ENCODE peak calls at places on chromosomes 13 and 19, in seven cellular contexts. T is H1, Y is IMR-90, M is mesendoderm, A is mesenchymal stem cell, D is H9, K is trophoblast cell. S is an unnamed sample.

GRCh38 chr19:16363133-16363851 is 38.7 kb downstream of the KLF2 start:
- DNase-seq in T (no peak), Y (no peak), M (peak), A (no peak), D (no peak), K (no peak), S (no peak)

GRCh38 chr13:113855012-113855921 is 8.6 kb downstream of the GAS6 start:
- DNase-seq in T (no peak), Y (no peak), M (no peak), A (no peak), D (peak), K (no peak), S (no peak)

GRCh38 chr13:113770441-113770840 is 11.4 kb downstream of the TMEM255B start:
- DNase-seq in T (no peak), Y (no peak), M (no peak), A (no peak), D (no peak), K (no peak), S (no peak)

GRCh38 chr19:49119411-49120324 is at the start of gene PPFIA3:
- DNase-seq in T (no peak), Y (peak), M (peak), A (peak), D (peak), K (peak), S (peak)

GRCh38 chr19:45087531-45087930 is 5.4 kb upstream of the PPP1R37 start:
- DNase-seq in T (no peak), Y (no peak), M (no peak), A (no peak), D (no peak), K (no peak), S (no peak)

GRCh38 chr19:38224014-38224862 is at the start of gene DPF1:
- DNase-seq in T (no peak), Y (peak), M (peak), A (peak), D (peak), K (peak), S (peak)

GRCh38 chr19:16118489-16119033 is 6.9 kb downstream of the RAB8A start:
- DNase-seq in T (no peak), Y (no peak), M (no peak), A (no peak), D (no peak), K (peak), S (no peak)

GRCh38 chr13:26727633-26728032 is 33.0 kb downstream of the GPR12 start:
- DNase-seq in T (no peak), Y (no peak), M (no peak), A (no peak), D (no peak), K (no peak), S (no peak)

GRCh38 chr19:37977992-37978391 is 71.0 kb downstream of the SIPA1L3 start:
- DNase-seq in T (no peak), Y (peak), M (no peak), A (peak), D (no peak), K (no peak), S (no peak)

GRCh38 chr13:93547886-93548285 is 321.3 kb downstream of the GPC6 start:
- DNase-seq in T (no peak), Y (no peak), M (no peak), A (peak), D (no peak), K (no peak), S (no peak)

GRCh38 chr13:91184244-91184926 is 163.1 kb upstream of the MIR17HG start:
- DNase-seq in T (no peak), Y (no peak), M (no peak), A (peak), D (no peak), K (no peak), S (no peak)

GRCh38 chr13:33207616-33207964 is 78.0 kb downstream of the STARD13 start:
- DNase-seq in T (no peak), Y (peak), M (no peak), A (peak), D (no peak), K (peak), S (no peak)

GRCh38 chr19:13302521-13303270 is 152.5 kb downstream of the IER2 start:
- DNase-seq in T (no peak), Y (no peak), M (peak), A (no peak), D (no peak), K (no peak), S (no peak)

GRCh38 chr19:3149526-3150505 is 14.0 kb downstream of the GNA15 start:
- DNase-seq in T (no peak), Y (no peak), M (no peak), A (no peak), D (no peak), K (no peak), S (no peak)

GRCh38 chr19:3151563-3152430 is 16.0 kb downstream of the GNA15 start:
- DNase-seq in T (no peak), Y (no peak), M (no peak), A (peak), D (no peak), K (no peak), S (no peak)

GRCh38 chr19:3153286-3154230 is 17.7 kb downstream of the GNA15 start:
- DNase-seq in T (no peak), Y (no peak), M (no peak), A (no peak), D (no peak), K (no peak), S (no peak)

GRCh38 chr19:3150739-3151329 is 15.0 kb downstream of the GNA15 start:
- DNase-seq in T (no peak), Y (no peak), M (no peak), A (no peak), D (no peak), K (no peak), S (no peak)

GRCh38 chr19:3152431-3152780 is 16.6 kb downstream of the GNA15 start:
- DNase-seq in T (no peak), Y (no peak), M (no peak), A (no peak), D (no peak), K (no peak), S (no peak)
- H3K23ac ChIP-seq in T (no peak), Y (no peak), M (no peak), A (no peak), D (no peak), K (no peak), S (no peak)

GRCh38 chr13:110799246-110800236 is 86.0 kb downstream of the ING1 start:
- DNase-seq in T (no peak), Y (peak), M (no peak), A (peak), D (no peak), K (no peak), S (no peak)
- H3K23ac ChIP-seq in T (no peak), Y (peak), M (no peak), A (no peak), D (no peak), K (no peak), S (no peak)

DNA sequence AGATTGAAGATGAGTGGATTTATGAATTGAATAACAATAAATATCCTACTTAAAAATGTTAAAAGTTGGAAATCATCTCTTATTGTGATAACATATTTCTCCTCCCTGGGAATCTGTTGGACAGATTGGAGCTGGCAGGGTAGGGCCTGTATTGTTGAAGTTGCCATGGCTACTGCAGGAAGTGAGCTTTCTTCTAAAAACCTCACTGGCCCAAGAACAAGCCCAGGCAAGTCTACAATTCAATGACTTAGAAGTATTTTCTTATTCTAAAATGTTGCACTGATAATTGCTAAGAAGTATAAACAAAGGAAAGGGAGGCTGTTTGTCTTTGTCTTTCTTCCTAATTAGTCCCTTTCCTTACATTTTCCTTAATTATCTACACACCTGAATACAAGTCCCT is 112.1 kb downstream of the DLEU7 start:
- DNase-seq in T (no peak), Y (peak), M (no peak), A (peak), D (no peak), K (peak), S (no peak)
- H3K23ac ChIP-seq in T (no peak), Y (no peak), M (no peak), A (no peak), D (no peak), K (no peak), S (no peak)

DNA sequence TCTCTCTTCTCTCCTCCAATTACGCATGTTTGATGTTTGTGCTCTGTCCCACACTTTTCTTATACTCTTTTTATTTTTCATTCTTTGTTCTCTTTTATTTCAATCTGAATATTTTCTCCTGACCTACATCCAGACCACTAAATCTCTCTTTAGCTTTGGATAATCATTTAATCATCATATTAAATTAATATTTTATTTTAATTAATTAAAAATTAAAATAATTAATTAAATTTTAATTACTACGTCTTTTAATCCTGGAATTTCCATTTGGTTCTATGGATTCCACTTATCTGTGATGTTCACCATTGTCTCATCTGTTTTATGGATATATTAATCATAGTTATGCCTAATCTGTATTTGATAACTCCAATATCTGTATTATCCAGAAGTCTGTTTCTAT is 62.4 kb downstream of the SPACA7 start:
- DNase-seq in T (no peak), Y (no peak), M (no peak), A (no peak), D (no peak), K (no peak), S (no peak)
- H3K23ac ChIP-seq in T (no peak), Y (no peak), M (no peak), A (no peak), D (no peak), K (no peak), S (no peak)

S was measured in neuronal stem cell.